ENCODE peak calls at places on chromosomes 3 and 15, in eight cellular contexts. One of them, this sample, is unnamed.

GRCh38 chr15:51299187-51300015 is 39.0 kb downstream of the CYP19A1 start:
- DNase-seq in psoas muscle: no peak
- DNase-seq in CD4-positive, alpha-beta T cell: no peak
- DNase-seq in type B pancreatic cell: no peak
- DNase-seq in lower leg skin: no peak
- DNase-seq in coronary artery: peak
- DNase-seq in dorsolateral prefrontal cortex: peak
- DNase-seq in H1: no peak
- DNase-seq in this sample: no peak

GRCh38 chr15:31489801-31490646 is 163.4 kb downstream of the KLF13 start:
- DNase-seq in psoas muscle: no peak
- DNase-seq in CD4-positive, alpha-beta T cell: peak
- DNase-seq in type B pancreatic cell: peak
- DNase-seq in lower leg skin: peak
- DNase-seq in coronary artery: peak
- DNase-seq in dorsolateral prefrontal cortex: peak
- DNase-seq in H1: no peak
- DNase-seq in this sample: no peak

GRCh38 chr3:189988322-189988721 is 132.4 kb downstream of the P3H2 start:
- DNase-seq in psoas muscle: no peak
- DNase-seq in CD4-positive, alpha-beta T cell: no peak
- DNase-seq in type B pancreatic cell: no peak
- DNase-seq in lower leg skin: no peak
- DNase-seq in coronary artery: no peak
- DNase-seq in dorsolateral prefrontal cortex: no peak
- DNase-seq in H1: no peak
- DNase-seq in this sample: no peak

GRCh38 chr3:8767667-8768363 is 1.6 kb downstream of the OXTR start:
- DNase-seq in psoas muscle: no peak
- DNase-seq in CD4-positive, alpha-beta T cell: no peak
- DNase-seq in type B pancreatic cell: no peak
- DNase-seq in lower leg skin: no peak
- DNase-seq in coronary artery: no peak
- DNase-seq in dorsolateral prefrontal cortex: no peak
- DNase-seq in H1: peak
- DNase-seq in this sample: no peak

GRCh38 chr3:26106119-26106690 is 316.3 kb downstream of the OXSM start:
- DNase-seq in psoas muscle: no peak
- DNase-seq in CD4-positive, alpha-beta T cell: no peak
- DNase-seq in type B pancreatic cell: no peak
- DNase-seq in lower leg skin: no peak
- DNase-seq in coronary artery: no peak
- DNase-seq in dorsolateral prefrontal cortex: no peak
- DNase-seq in H1: no peak
- DNase-seq in this sample: no peak

GRCh38 chr15:38072507-38073277 is 138.3 kb downstream of the TMCO5A start:
- DNase-seq in psoas muscle: peak
- DNase-seq in CD4-positive, alpha-beta T cell: no peak
- DNase-seq in type B pancreatic cell: peak
- DNase-seq in lower leg skin: peak
- DNase-seq in coronary artery: peak
- DNase-seq in dorsolateral prefrontal cortex: peak
- DNase-seq in H1: peak
- DNase-seq in this sample: no peak

GRCh38 chr15:35746121-35746520 is 200.2 kb upstream of the DPH6 start:
- DNase-seq in psoas muscle: no peak
- DNase-seq in CD4-positive, alpha-beta T cell: no peak
- DNase-seq in type B pancreatic cell: no peak
- DNase-seq in lower leg skin: no peak
- DNase-seq in coronary artery: no peak
- DNase-seq in dorsolateral prefrontal cortex: no peak
- DNase-seq in H1: no peak
- DNase-seq in this sample: no peak

GRCh38 chr3:11588755-11589154 is 55.0 kb downstream of the VGLL4 start:
- DNase-seq in psoas muscle: no peak
- DNase-seq in CD4-positive, alpha-beta T cell: no peak
- DNase-seq in type B pancreatic cell: no peak
- DNase-seq in lower leg skin: no peak
- DNase-seq in coronary artery: no peak
- DNase-seq in dorsolateral prefrontal cortex: no peak
- DNase-seq in H1: no peak
- DNase-seq in this sample: no peak

GRCh38 chr3:184017672-184018423 is at the start of gene ABCC5:
- DNase-seq in psoas muscle: peak
- DNase-seq in CD4-positive, alpha-beta T cell: peak
- DNase-seq in type B pancreatic cell: peak
- DNase-seq in lower leg skin: peak
- DNase-seq in coronary artery: peak
- DNase-seq in dorsolateral prefrontal cortex: peak
- DNase-seq in H1: peak
- DNase-seq in this sample: peak

GRCh38 chr15:97081666-97082226 is 751.2 kb downstream of the NR2F2 start:
- DNase-seq in psoas muscle: no peak
- DNase-seq in CD4-positive, alpha-beta T cell: no peak
- DNase-seq in type B pancreatic cell: no peak
- DNase-seq in lower leg skin: no peak
- DNase-seq in coronary artery: no peak
- DNase-seq in dorsolateral prefrontal cortex: no peak
- DNase-seq in H1: no peak
- DNase-seq in this sample: no peak

GRCh38 chr15:71743861-71744382 is 66.4 kb upstream of the NR2E3 start:
- DNase-seq in psoas muscle: peak
- DNase-seq in CD4-positive, alpha-beta T cell: peak
- DNase-seq in type B pancreatic cell: no peak
- DNase-seq in lower leg skin: no peak
- DNase-seq in coronary artery: no peak
- DNase-seq in dorsolateral prefrontal cortex: peak
- DNase-seq in H1: no peak
- DNase-seq in this sample: peak

GRCh38 chr3:189267981-189268613 is 96.3 kb downstream of the TPRG1 start:
- DNase-seq in psoas muscle: no peak
- DNase-seq in CD4-positive, alpha-beta T cell: no peak
- DNase-seq in type B pancreatic cell: no peak
- DNase-seq in lower leg skin: no peak
- DNase-seq in coronary artery: no peak
- DNase-seq in dorsolateral prefrontal cortex: no peak
- DNase-seq in H1: no peak
- DNase-seq in this sample: no peak

GRCh38 chr15:22262613-22263020 is 182.3 kb downstream of the OR4M2 start:
- DNase-seq in psoas muscle: peak
- DNase-seq in CD4-positive, alpha-beta T cell: no peak
- DNase-seq in type B pancreatic cell: no peak
- DNase-seq in lower leg skin: peak
- DNase-seq in coronary artery: no peak
- DNase-seq in dorsolateral prefrontal cortex: no peak
- DNase-seq in H1: no peak
- DNase-seq in this sample: no peak

GRCh38 chr3:186826978-186827857 is 15.3 kb upstream of the ADIPOQ start:
- DNase-seq in psoas muscle: peak
- DNase-seq in CD4-positive, alpha-beta T cell: peak
- DNase-seq in type B pancreatic cell: peak
- DNase-seq in lower leg skin: peak
- DNase-seq in coronary artery: peak
- DNase-seq in dorsolateral prefrontal cortex: peak
- DNase-seq in H1: no peak
- DNase-seq in this sample: peak

GRCh38 chr3:98110191-98110908 is 20.2 kb upstream of the OR5H1 start:
- DNase-seq in psoas muscle: no peak
- DNase-seq in CD4-positive, alpha-beta T cell: no peak
- DNase-seq in type B pancreatic cell: no peak
- DNase-seq in lower leg skin: no peak
- DNase-seq in coronary artery: no peak
- DNase-seq in dorsolateral prefrontal cortex: no peak
- DNase-seq in H1: no peak
- DNase-seq in this sample: no peak

GRCh38 chr3:98115717-98116116 is 14.8 kb upstream of the OR5H1 start:
- DNase-seq in psoas muscle: no peak
- DNase-seq in CD4-positive, alpha-beta T cell: no peak
- DNase-seq in type B pancreatic cell: no peak
- DNase-seq in lower leg skin: no peak
- DNase-seq in coronary artery: no peak
- DNase-seq in dorsolateral prefrontal cortex: no peak
- DNase-seq in H1: no peak
- DNase-seq in this sample: no peak

GRCh38 chr3:98109789-98110188 is 20.7 kb upstream of the OR5H1 start:
- DNase-seq in psoas muscle: no peak
- DNase-seq in CD4-positive, alpha-beta T cell: no peak
- DNase-seq in type B pancreatic cell: no peak
- DNase-seq in lower leg skin: no peak
- DNase-seq in coronary artery: no peak
- DNase-seq in dorsolateral prefrontal cortex: no peak
- DNase-seq in H1: no peak
- DNase-seq in this sample: no peak

GRCh38 chr3:98114264-98114663 is 16.3 kb upstream of the OR5H1 start:
- DNase-seq in psoas muscle: no peak
- DNase-seq in CD4-positive, alpha-beta T cell: no peak
- DNase-seq in type B pancreatic cell: no peak
- DNase-seq in lower leg skin: no peak
- DNase-seq in coronary artery: no peak
- DNase-seq in dorsolateral prefrontal cortex: no peak
- DNase-seq in H1: no peak
- DNase-seq in this sample: no peak
- TF ChIP-seq CTCF in psoas muscle: no peak
- TF ChIP-seq CTCF in CD4-positive, alpha-beta T cell: no peak
- TF ChIP-seq CTCF in type B pancreatic cell: no peak
- TF ChIP-seq CTCF in lower leg skin: no peak
- TF ChIP-seq CTCF in coronary artery: no peak
- TF ChIP-seq CTCF in dorsolateral prefrontal cortex: no peak
- TF ChIP-seq CTCF in H1: no peak
- TF ChIP-seq CTCF in this sample: no peak

DNA sequence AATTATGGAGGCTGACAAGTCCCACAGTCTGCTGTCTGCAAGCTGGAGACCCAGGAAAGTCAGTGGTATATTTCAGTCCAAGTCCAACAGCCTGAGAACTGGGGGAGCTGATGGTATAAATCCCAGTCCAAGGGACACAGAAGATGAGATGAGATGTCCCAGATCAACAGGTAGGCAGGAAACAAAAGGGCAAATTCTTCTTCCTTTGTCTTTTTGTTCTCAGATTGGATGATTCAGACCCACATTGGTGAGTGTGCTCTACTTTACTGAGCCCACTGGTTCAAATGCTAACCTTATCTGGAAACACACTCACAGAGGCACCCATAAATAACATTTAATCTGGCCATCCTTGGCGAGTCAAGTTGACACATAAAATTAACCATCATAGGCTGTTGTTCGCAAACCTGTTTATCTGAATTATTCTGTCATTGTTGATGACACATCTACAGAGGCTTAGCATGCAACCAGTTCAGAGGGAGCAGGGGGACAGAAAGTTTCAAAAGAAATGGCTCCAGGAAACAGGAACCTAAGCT is 62.7 kb upstream of the ITGA11 start:
- DNase-seq in psoas muscle: no peak
- DNase-seq in CD4-positive, alpha-beta T cell: no peak
- DNase-seq in type B pancreatic cell: peak
- DNase-seq in lower leg skin: no peak
- DNase-seq in coronary artery: no peak
- DNase-seq in dorsolateral prefrontal cortex: no peak
- DNase-seq in H1: no peak
- DNase-seq in this sample: no peak
- TF ChIP-seq CTCF in psoas muscle: no peak
- TF ChIP-seq CTCF in CD4-positive, alpha-beta T cell: no peak
- TF ChIP-seq CTCF in type B pancreatic cell: no peak
- TF ChIP-seq CTCF in lower leg skin: no peak
- TF ChIP-seq CTCF in coronary artery: no peak
- TF ChIP-seq CTCF in dorsolateral prefrontal cortex: no peak
- TF ChIP-seq CTCF in H1: no peak
- TF ChIP-seq CTCF in this sample: no peak

GRCh38 chr15:69979269-69979668 is 118.4 kb downstream of the TLE3 start:
- DNase-seq in psoas muscle: no peak
- DNase-seq in CD4-positive, alpha-beta T cell: no peak
- DNase-seq in type B pancreatic cell: no peak
- DNase-seq in lower leg skin: peak
- DNase-seq in coronary artery: no peak
- DNase-seq in dorsolateral prefrontal cortex: no peak
- DNase-seq in H1: no peak
- DNase-seq in this sample: no peak

GRCh38 chr15:69982037-69982436 is 115.7 kb downstream of the TLE3 start:
- DNase-seq in psoas muscle: no peak
- DNase-seq in CD4-positive, alpha-beta T cell: no peak
- DNase-seq in type B pancreatic cell: no peak
- DNase-seq in lower leg skin: peak
- DNase-seq in coronary artery: no peak
- DNase-seq in dorsolateral prefrontal cortex: no peak
- DNase-seq in H1: no peak
- DNase-seq in this sample: no peak

GRCh38 chr15:69979783-69980182 is 117.9 kb downstream of the TLE3 start:
- DNase-seq in psoas muscle: no peak
- DNase-seq in CD4-positive, alpha-beta T cell: no peak
- DNase-seq in type B pancreatic cell: no peak
- DNase-seq in lower leg skin: peak
- DNase-seq in coronary artery: no peak
- DNase-seq in dorsolateral prefrontal cortex: no peak
- DNase-seq in H1: no peak
- DNase-seq in this sample: no peak

GRCh38 chr15:69978603-69979002 is 119.1 kb downstream of the TLE3 start:
- DNase-seq in psoas muscle: no peak
- DNase-seq in CD4-positive, alpha-beta T cell: no peak
- DNase-seq in type B pancreatic cell: no peak
- DNase-seq in lower leg skin: peak
- DNase-seq in coronary artery: no peak
- DNase-seq in dorsolateral prefrontal cortex: no peak
- DNase-seq in H1: no peak
- DNase-seq in this sample: no peak

GRCh38 chr15:69980311-69981059 is 117.2 kb downstream of the TLE3 start:
- DNase-seq in psoas muscle: no peak
- DNase-seq in CD4-positive, alpha-beta T cell: no peak
- DNase-seq in type B pancreatic cell: no peak
- DNase-seq in lower leg skin: peak
- DNase-seq in coronary artery: no peak
- DNase-seq in dorsolateral prefrontal cortex: no peak
- DNase-seq in H1: no peak
- DNase-seq in this sample: no peak
- TF ChIP-seq CTCF in psoas muscle: no peak
- TF ChIP-seq CTCF in CD4-positive, alpha-beta T cell: no peak
- TF ChIP-seq CTCF in type B pancreatic cell: no peak
- TF ChIP-seq CTCF in lower leg skin: no peak
- TF ChIP-seq CTCF in coronary artery: no peak
- TF ChIP-seq CTCF in dorsolateral prefrontal cortex: no peak
- TF ChIP-seq CTCF in H1: no peak
- TF ChIP-seq CTCF in this sample: no peak

GRCh38 chr3:69718832-69719231 is 20.4 kb upstream of the MITF start:
- DNase-seq in psoas muscle: no peak
- DNase-seq in CD4-positive, alpha-beta T cell: no peak
- DNase-seq in type B pancreatic cell: no peak
- DNase-seq in lower leg skin: no peak
- DNase-seq in coronary artery: no peak
- DNase-seq in dorsolateral prefrontal cortex: no peak
- DNase-seq in H1: peak
- DNase-seq in this sample: no peak
- TF ChIP-seq CTCF in psoas muscle: no peak
- TF ChIP-seq CTCF in CD4-positive, alpha-beta T cell: no peak
- TF ChIP-seq CTCF in type B pancreatic cell: no peak
- TF ChIP-seq CTCF in lower leg skin: no peak
- TF ChIP-seq CTCF in coronary artery: no peak
- TF ChIP-seq CTCF in dorsolateral prefrontal cortex: no peak
- TF ChIP-seq CTCF in H1: no peak
- TF ChIP-seq CTCF in this sample: no peak

GRCh38 chr3:49661281-49661680 is 12.9 kb upstream of the APEH start:
- DNase-seq in psoas muscle: no peak
- DNase-seq in CD4-positive, alpha-beta T cell: no peak
- DNase-seq in type B pancreatic cell: no peak
- DNase-seq in lower leg skin: no peak
- DNase-seq in coronary artery: no peak
- DNase-seq in dorsolateral prefrontal cortex: no peak
- DNase-seq in H1: no peak
- DNase-seq in this sample: no peak
- TF ChIP-seq CTCF in psoas muscle: no peak
- TF ChIP-seq CTCF in CD4-positive, alpha-beta T cell: no peak
- TF ChIP-seq CTCF in type B pancreatic cell: no peak
- TF ChIP-seq CTCF in lower leg skin: no peak
- TF ChIP-seq CTCF in coronary artery: no peak
- TF ChIP-seq CTCF in dorsolateral prefrontal cortex: no peak
- TF ChIP-seq CTCF in H1: no peak
- TF ChIP-seq CTCF in this sample: no peak

GRCh38 chr15:23857028-23857641 is 170.0 kb upstream of the NDN start:
- DNase-seq in psoas muscle: no peak
- DNase-seq in CD4-positive, alpha-beta T cell: no peak
- DNase-seq in type B pancreatic cell: no peak
- DNase-seq in lower leg skin: no peak
- DNase-seq in coronary artery: no peak
- DNase-seq in dorsolateral prefrontal cortex: peak
- DNase-seq in H1: no peak
- DNase-seq in this sample: no peak
- TF ChIP-seq CTCF in psoas muscle: peak
- TF ChIP-seq CTCF in CD4-positive, alpha-beta T cell: no peak
- TF ChIP-seq CTCF in type B pancreatic cell: peak
- TF ChIP-seq CTCF in lower leg skin: no peak
- TF ChIP-seq CTCF in coronary artery: no peak
- TF ChIP-seq CTCF in dorsolateral prefrontal cortex: peak
- TF ChIP-seq CTCF in H1: peak
- TF ChIP-seq CTCF in this sample: no peak